ENCODE peak calls at places on chromosome 4, in seven cellular contexts. M, A, Q, D, O, J and X are unnamed samples.

GRCh38 chr4:72564789-72565188 is 4.2 kb downstream of the ADAMTS3 start:
- DNase-seq in M (no peak), A (no peak), Q (no peak), D (no peak), O (no peak), J (no peak), X (no peak)

GRCh38 chr4:56723201-56723605 is 42.1 kb upstream of the HOPX start:
- DNase-seq in M (no peak), A (no peak), Q (no peak), D (no peak), O (no peak), J (no peak), X (no peak)

GRCh38 chr4:38566811-38567398 is 97.1 kb upstream of the KLF3 start:
- DNase-seq in M (no peak), A (no peak), Q (no peak), D (no peak), O (no peak), J (no peak), X (no peak)

GRCh38 chr4:108690738-108691137 is 40.3 kb downstream of the OSTC start:
- DNase-seq in M (no peak), A (no peak), Q (peak), D (no peak), O (no peak), J (peak), X (no peak)

GRCh38 chr4:107801766-107802211 is 22.9 kb upstream of the SGMS2 start:
- DNase-seq in M (no peak), A (no peak), Q (peak), D (no peak), O (no peak), J (peak), X (peak)

GRCh38 chr4:61389640-61390039 is 189.5 kb downstream of the ADGRL3 start:
- DNase-seq in M (no peak), A (no peak), Q (no peak), D (peak), O (no peak), J (no peak), X (no peak)

GRCh38 chr4:41746440-41747229 is 1.9 kb downstream of the PHOX2B start:
- DNase-seq in M (no peak), A (no peak), Q (no peak), D (peak), O (peak), J (no peak), X (no peak)

GRCh38 chr4:83221897-83222441 is 62.6 kb downstream of the COQ2 start:
- DNase-seq in M (no peak), A (no peak), Q (no peak), D (no peak), O (no peak), J (no peak), X (no peak)

GRCh38 chr4:1505511-1506451 is 99.5 kb upstream of the NKX1-1 start:
- DNase-seq in M (no peak), A (no peak), Q (no peak), D (no peak), O (peak), J (no peak), X (no peak)

GRCh38 chr4:7384003-7384928 is 50.5 kb downstream of the PSAPL1 start:
- DNase-seq in M (no peak), A (no peak), Q (no peak), D (no peak), O (peak), J (no peak), X (no peak)

GRCh38 chr4:47483722-47484121 is 1.4 kb upstream of the ATP10D start:
- DNase-seq in M (no peak), A (no peak), Q (no peak), D (no peak), O (no peak), J (no peak), X (no peak)

GRCh38 chr4:52197351-52197750 is 146.2 kb downstream of the SPATA18 start:
- DNase-seq in M (no peak), A (no peak), Q (no peak), D (no peak), O (no peak), J (no peak), X (no peak)

GRCh38 chr4:128908735-128909134 is 99.2 kb downstream of the JADE1 start:
- DNase-seq in M (no peak), A (no peak), Q (peak), D (no peak), O (no peak), J (peak), X (peak)

GRCh38 chr4:132344924-132345828 is 803.9 kb upstream of the PCDH10 start:
- DNase-seq in M (no peak), A (no peak), Q (peak), D (no peak), O (no peak), J (no peak), X (no peak)

GRCh38 chr4:169120624-169121023 is 110.6 kb upstream of the CBR4 start:
- DNase-seq in M (no peak), A (no peak), Q (no peak), D (no peak), O (no peak), J (no peak), X (no peak)

GRCh38 chr4:109588176-109588575 is 28.1 kb downstream of the MCUB start:
- DNase-seq in M (no peak), A (no peak), Q (no peak), D (no peak), O (no peak), J (no peak), X (no peak)

GRCh38 chr4:116546759-116547158 is 538.6 kb downstream of the TRAM1L1 start:
- DNase-seq in M (no peak), A (no peak), Q (no peak), D (no peak), O (no peak), J (no peak), X (no peak)

DNA sequence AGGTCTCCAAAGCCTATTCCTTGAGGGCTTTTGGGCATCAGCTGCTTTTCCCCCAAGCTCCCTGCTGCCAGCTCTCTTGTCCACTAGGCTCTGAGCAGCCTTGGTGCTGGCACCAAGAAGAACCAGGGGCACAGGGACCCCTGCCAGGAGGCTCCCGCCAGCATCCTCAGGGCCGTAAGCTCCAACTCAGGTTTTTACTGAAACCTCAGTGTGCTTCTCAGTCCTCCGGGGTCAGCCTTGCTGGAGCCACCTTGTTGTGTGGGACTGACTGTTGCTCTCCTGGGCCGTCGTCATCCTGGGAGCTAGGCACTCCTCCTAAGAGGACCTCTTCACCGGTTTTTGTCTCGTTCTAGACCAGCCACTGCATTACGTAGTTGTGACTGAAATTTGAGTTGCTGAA is 38.9 kb downstream of the NOP14 start:
- DNase-seq in M (no peak), A (no peak), Q (no peak), D (no peak), O (no peak), J (no peak), X (no peak)
- H2BK5ac ChIP-seq in M (no peak), A (peak), Q (no peak), D (no peak), O (no peak), J (no peak), X (no peak)

GRCh38 chr4:69377562-69377961 is 97.3 kb downstream of the UGT2B28 start:
- DNase-seq in M (no peak), A (no peak), Q (no peak), D (peak), O (no peak), J (no peak), X (no peak)
- H2BK5ac ChIP-seq in M (no peak), A (no peak), Q (no peak), D (no peak), O (no peak), J (no peak), X (no peak)

GRCh38 chr4:17030543-17030942 is 132.1 kb upstream of the LDB2 start:
- DNase-seq in M (no peak), A (no peak), Q (no peak), D (peak), O (no peak), J (peak), X (peak)
- H2BK5ac ChIP-seq in M (no peak), A (no peak), Q (no peak), D (no peak), O (no peak), J (no peak), X (peak)

GRCh38 chr4:17577660-17578481 is 873 bp downstream of the LAP3 start:
- DNase-seq in M (no peak), A (no peak), Q (peak), D (peak), O (no peak), J (no peak), X (peak)
- H2BK5ac ChIP-seq in M (no peak), A (no peak), Q (peak), D (no peak), O (no peak), J (no peak), X (peak)

GRCh38 chr4:88991746-88992145 is 65.2 kb downstream of the FAM13A start:
- DNase-seq in M (no peak), A (no peak), Q (peak), D (peak), O (no peak), J (peak), X (peak)
- H2BK5ac ChIP-seq in M (no peak), A (no peak), Q (no peak), D (no peak), O (no peak), J (no peak), X (no peak)

DNA sequence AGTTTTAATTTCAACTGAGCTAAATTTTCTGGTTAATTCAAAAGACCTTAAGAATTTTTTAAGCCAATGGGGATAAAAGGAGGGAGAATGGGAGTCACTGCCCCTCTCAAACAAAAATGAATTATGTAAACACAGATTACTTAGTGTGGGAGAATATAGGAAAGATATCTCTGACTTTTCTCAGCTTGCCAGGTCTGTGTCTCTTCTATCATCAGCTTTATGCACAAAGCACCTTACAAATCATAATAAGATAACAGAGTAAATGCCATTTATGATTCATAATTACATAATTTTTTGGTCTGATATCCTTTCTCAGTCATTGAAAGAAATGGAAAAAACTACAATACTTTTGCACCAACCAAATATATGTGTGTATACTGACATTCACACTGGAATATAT is 604.6 kb upstream of the FAM241A start:
- DNase-seq in M (no peak), A (no peak), Q (no peak), D (no peak), O (no peak), J (no peak), X (no peak)
- H2BK5ac ChIP-seq in M (no peak), A (no peak), Q (no peak), D (no peak), O (no peak), J (no peak), X (no peak)